ENCODE peak calls at places on chromosomes 1 and 21, in nine cellular contexts. L is prostate gland, H is fibroblast of lung, E is D721Med, M is heart right ventricle, J is HL-60, R is RWPE1, S is colonic mucosa, T is PC-3. W is an unnamed sample.

GRCh38 chr1:214290399-214291037 is 9.6 kb downstream of the SMYD2 start:
- DNase-seq in H (no peak), J (no peak), R (no peak), T (no peak), S (no peak), E (no peak), L (no peak), M (no peak), W (no peak)

GRCh38 chr1:230701434-230701833 is 12.5 kb downstream of the AGT start:
- DNase-seq in R (no peak), L (no peak), S (no peak), E (no peak), T (no peak), J (no peak), M (no peak), H (no peak), W (no peak)

GRCh38 chr1:205947024-205947423 is 3.8 kb upstream of the SLC26A9 start:
- DNase-seq in E (no peak), T (peak; percentile 65), L (peak; percentile 82), R (peak; percentile 84), M (no peak), H (no peak), S (no peak), J (no peak), W (no peak)

GRCh38 chr1:177858222-177858894 is 111.5 kb downstream of the SEC16B start:
- DNase-seq in J (no peak), M (no peak), E (no peak), S (no peak), H (peak; percentile 55), R (no peak), T (no peak), L (no peak), W (no peak)

GRCh38 chr1:3139451-3139852 is 70.4 kb downstream of the PRDM16 start:
- DNase-seq in L (no peak), H (no peak), T (no peak), S (no peak), J (no peak), R (no peak), E (no peak), M (no peak), W (no peak)

GRCh38 chr1:181062800-181063428 is 25.6 kb upstream of the IER5 start:
- DNase-seq in H (peak; percentile 67), L (no peak), M (no peak), R (no peak), S (no peak), E (no peak), T (no peak), J (peak; percentile 80), W (peak; percentile 60)

GRCh38 chr21:46051379-46051770 is 46.5 kb upstream of the COL6A2 start:
- DNase-seq in J (no peak), E (no peak), T (no peak), R (no peak), S (no peak), L (no peak), H (no peak), M (no peak), W (no peak)

GRCh38 chr1:23727362-23727811 is 15.9 kb upstream of the ELOA start:
- DNase-seq in S (peak; percentile 59), T (no peak), E (no peak), M (peak; percentile 63), L (peak; percentile 85), R (no peak), H (peak; percentile 97), J (peak; percentile 94), W (no peak)

DNA sequence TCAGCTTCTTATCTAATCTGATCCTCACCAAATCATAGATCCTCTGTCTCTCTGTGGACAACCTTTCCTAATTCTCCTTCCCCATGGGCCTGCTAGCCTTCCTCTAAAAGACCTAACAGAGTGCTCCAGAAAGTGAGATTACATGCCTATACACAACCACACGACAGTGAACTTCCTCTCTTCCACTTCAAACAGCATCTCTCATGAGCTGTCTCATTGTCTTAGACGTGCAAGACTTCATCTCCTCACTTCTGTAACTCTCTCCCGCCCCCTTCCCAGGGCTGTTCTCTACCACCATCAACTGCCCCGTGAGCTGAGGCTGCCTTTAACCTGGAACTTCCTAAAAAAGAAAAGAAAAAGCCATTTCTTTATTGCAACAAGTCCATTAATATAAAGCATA is 14.1 kb upstream of the A3GALT2 start:
- DNase-seq in S (no peak), E (no peak), H (no peak), J (peak; percentile 81), R (no peak), L (no peak), M (no peak), T (no peak), W (no peak)
- TF ChIP-seq CTCF in S (no peak), E (no peak), H (no peak), J (no peak), R (no peak), L (no peak), M (no peak), T (no peak), W (no peak)

GRCh38 chr1:209491496-209491895 is 92.0 kb upstream of the CAMK1G start:
- DNase-seq in T (no peak), H (no peak), R (no peak), L (no peak), J (no peak), E (no peak), S (no peak), M (no peak), W (no peak)

GRCh38 chr1:209491897-209492296 is 91.6 kb upstream of the CAMK1G start:
- DNase-seq in E (no peak), L (no peak), T (no peak), S (no peak), R (no peak), H (no peak), J (no peak), M (no peak), W (no peak)

GRCh38 chr1:209491031-209491430 is 92.5 kb upstream of the CAMK1G start:
- DNase-seq in J (no peak), L (no peak), R (no peak), M (no peak), H (no peak), T (no peak), E (no peak), S (no peak), W (no peak)

GRCh38 chr1:209486861-209487260 is 96.7 kb upstream of the CAMK1G start:
- DNase-seq in T (peak; percentile 61), S (no peak), H (no peak), J (no peak), R (no peak), E (no peak), L (no peak), M (no peak), W (no peak)

DNA sequence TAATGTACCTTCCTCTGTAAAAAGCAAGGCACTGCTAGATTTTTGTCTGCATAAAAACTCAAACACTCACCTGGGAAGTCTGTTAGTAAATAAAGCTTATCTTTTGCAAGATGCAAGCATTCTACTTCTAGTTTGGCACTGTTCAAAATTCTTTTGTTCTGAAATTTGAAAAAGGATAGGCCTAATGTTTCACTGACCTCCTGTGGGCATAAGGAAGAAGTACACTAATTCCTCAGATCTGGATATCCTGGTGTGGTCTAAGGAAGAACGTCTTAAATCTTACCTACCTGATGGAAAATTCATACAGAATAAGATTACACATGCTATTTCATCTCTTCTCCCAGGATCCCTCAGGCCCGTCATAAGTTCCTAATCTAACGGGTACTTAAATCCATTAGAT is 93.5 kb upstream of the CAMK1G start:
- DNase-seq in R (peak; percentile 53), T (peak; percentile 82), E (no peak), S (no peak), M (no peak), L (no peak), H (peak; percentile 19), J (no peak), W (no peak)
- TF ChIP-seq CTCF in R (peak; percentile 71), T (peak; percentile 94), E (peak; percentile 25), S (no peak), M (no peak), L (no peak), H (peak; percentile 41), J (no peak), W (peak; percentile 43)

DNA sequence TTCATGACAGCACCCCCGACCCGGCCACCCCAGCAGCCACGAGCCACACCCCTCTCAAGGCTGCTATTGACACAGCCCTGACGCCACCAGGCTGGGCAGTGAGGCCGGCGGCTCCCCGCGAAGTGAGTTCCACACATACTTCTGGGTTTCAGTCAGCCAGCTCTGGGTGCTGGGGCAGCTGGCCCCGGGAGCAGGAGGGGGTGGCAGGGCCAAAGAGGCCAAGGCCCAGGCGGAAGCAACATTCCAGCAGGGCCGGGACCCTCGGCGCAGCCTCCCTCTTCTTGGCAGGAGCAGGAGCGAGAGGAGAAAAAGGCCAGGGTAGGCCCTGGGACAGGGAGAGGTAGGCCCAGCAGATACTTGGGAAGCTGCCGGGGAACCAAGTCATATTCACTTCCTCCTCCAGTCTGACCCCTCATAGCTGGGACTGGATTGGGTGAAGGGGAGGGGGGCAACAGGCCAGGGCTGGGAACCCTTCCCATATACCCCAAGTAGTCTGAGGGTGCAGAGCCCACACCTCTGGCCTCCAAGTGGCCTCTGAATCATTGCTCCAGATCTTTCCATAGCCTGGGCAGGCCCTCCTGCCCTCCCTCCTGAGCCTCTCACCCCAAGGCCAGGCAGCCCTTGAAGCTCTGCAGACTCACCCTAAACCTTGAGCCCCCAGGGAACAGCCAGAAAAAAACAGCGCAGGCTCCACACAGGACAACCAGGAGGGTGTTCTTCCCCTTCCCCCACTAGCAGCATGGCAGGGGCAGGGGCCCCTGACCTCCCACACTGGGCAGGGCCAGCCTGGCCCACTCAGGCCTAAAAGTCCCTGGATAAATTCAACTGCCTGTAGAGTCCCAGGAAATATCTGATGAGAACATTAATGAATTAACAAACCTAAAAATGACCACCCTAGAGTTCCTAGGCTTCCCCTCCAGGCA is 5.7 kb downstream of the HSPG2 start:
- DNase-seq in J (no peak), R (peak; percentile 55), E (no peak), L (no peak), M (peak; percentile 71), T (peak; percentile 58), H (peak; percentile 88), S (peak; percentile 63), W (peak; percentile 65)
- TF ChIP-seq CTCF in J (no peak), R (no peak), E (no peak), L (no peak), M (no peak), T (no peak), H (no peak), S (no peak), W (no peak)

GRCh38 chr1:196861429-196861828 is 26.4 kb upstream of the CFHR4 start:
- DNase-seq in S (no peak), J (no peak), R (no peak), T (peak; percentile 43), M (no peak), H (no peak), L (no peak), E (no peak), W (no peak)

GRCh38 chr1:196856053-196856452 is 31.8 kb upstream of the CFHR4 start:
- DNase-seq in S (no peak), E (no peak), H (no peak), M (no peak), L (no peak), R (no peak), T (no peak), J (no peak), W (no peak)

GRCh38 chr1:196858811-196859210 is 29.0 kb upstream of the CFHR4 start:
- DNase-seq in T (no peak), R (no peak), S (no peak), J (no peak), E (no peak), L (no peak), M (no peak), H (no peak), W (no peak)

GRCh38 chr1:196857188-196857587 is 30.7 kb upstream of the CFHR4 start:
- DNase-seq in R (no peak), H (no peak), M (no peak), L (no peak), E (no peak), S (no peak), J (no peak), T (no peak), W (no peak)

GRCh38 chr1:196860323-196860884 is 27.4 kb upstream of the CFHR4 start:
- DNase-seq in R (no peak), J (no peak), H (no peak), T (no peak), E (no peak), L (no peak), S (no peak), M (no peak), W (no peak)
- TF ChIP-seq CTCF in R (no peak), J (no peak), H (no peak), T (no peak), E (no peak), L (no peak), S (no peak), M (no peak), W (no peak)